ENCODE peak calls at places on chromosomes 3 and 15, in nine cellular contexts. I is fibroblast of lung; C is OCI-LY7; P is CD4-positive, alpha-beta memory T cell; M is uterus; N is heart right ventricle; G is A549; D is GM12878; Z is Peyer's patch. Q is an unnamed sample.
A peak's percentile ranks its signal among the peaks of the same experiment; 100 is the strongest.

GRCh38 chr15:68241088-68241935 is 11.8 kb upstream of the CLN6 start:
- DNase-seq in M (no peak), Z (no peak), P (no peak), G (no peak), N (no peak), D (no peak), I (peak; percentile 15), C (no peak), Q (no peak)

GRCh38 chr3:58607816-58608215 is 30.6 kb upstream of the FAM107A start:
- DNase-seq in M (no peak), Z (no peak), N (no peak), D (peak; percentile 26), C (no peak), I (peak; percentile 65), G (no peak), P (no peak), Q (no peak)

GRCh38 chr3:42189746-42190145 is 76.2 kb downstream of the CCK start:
- DNase-seq in N (no peak), C (no peak), G (no peak), P (no peak), Z (peak; percentile 10), I (no peak), M (no peak), D (no peak), Q (no peak)

GRCh38 chr3:44996556-44996969 is 20.5 kb downstream of the EXOSC7 start:
- DNase-seq in P (no peak), Z (no peak), M (no peak), G (no peak), D (no peak), N (no peak), I (no peak), C (no peak), Q (no peak)

GRCh38 chr3:179603831-179604230 is 607 bp downstream of the MRPL47 start:
- DNase-seq in G (no peak), D (no peak), I (peak; percentile 8), Z (no peak), N (no peak), C (no peak), M (no peak), P (no peak), Q (no peak)

GRCh38 chr3:161991901-161992300 is 495.3 kb downstream of the OTOL1 start:
- DNase-seq in Z (no peak), C (no peak), M (no peak), D (no peak), G (no peak), N (no peak), I (no peak), P (no peak), Q (no peak)

GRCh38 chr3:31371464-31371863 is 161.3 kb upstream of the STT3B start:
- DNase-seq in Z (no peak), M (no peak), N (no peak), P (no peak), C (no peak), G (no peak), I (peak; percentile 21), D (no peak), Q (no peak)

GRCh38 chr15:26888761-26889160 is 21.9 kb downstream of the GABRA5 start:
- DNase-seq in N (no peak), Z (no peak), I (no peak), D (no peak), P (no peak), C (no peak), M (no peak), G (no peak), Q (no peak)

GRCh38 chr3:154191520-154191919 is 70.3 kb downstream of the ARHGEF26 start:
- DNase-seq in C (no peak), G (no peak), N (no peak), Z (no peak), I (no peak), P (no peak), D (no peak), M (no peak), Q (no peak)

GRCh38 chr15:78508272-78508671 is 895 bp downstream of the HYKK start:
- DNase-seq in P (no peak), Z (peak; percentile 61), G (no peak), C (no peak), M (no peak), N (no peak), I (no peak), D (no peak), Q (no peak)

GRCh38 chr3:72738752-72739520 is 109.3 kb downstream of the SHQ1 start:
- DNase-seq in P (peak; percentile 75), N (no peak), I (peak; percentile 24), G (peak; percentile 23), C (peak; percentile 57), Z (peak; percentile 73), D (no peak), M (no peak), Q (peak; percentile 92)

GRCh38 chr3:58022490-58022889 is 14.3 kb downstream of the FLNB start:
- DNase-seq in D (no peak), G (no peak), P (no peak), C (no peak), N (no peak), Z (no peak), I (peak; percentile 39), M (no peak), Q (no peak)

GRCh38 chr3:57066471-57066870 is 6.0 kb downstream of the SPATA12 start:
- DNase-seq in Z (no peak), D (no peak), P (no peak), I (peak; percentile 65), G (no peak), C (no peak), N (no peak), M (no peak), Q (no peak)

GRCh38 chr3:71536376-71536965 is 47.1 kb downstream of the FOXP1 start:
- DNase-seq in N (no peak), C (no peak), I (peak; percentile 94), P (no peak), D (no peak), Z (no peak), G (no peak), M (no peak), Q (no peak)

GRCh38 chr3:117139681-117140080 is 430.1 kb downstream of the TUSC7 start:
- DNase-seq in N (no peak), D (no peak), Z (no peak), C (no peak), P (no peak), I (no peak), G (no peak), M (no peak), Q (no peak)

GRCh38 chr3:192916455-192917257 is 1.0 kb downstream of the MB21D2 start:
- DNase-seq in C (no peak), Z (peak; percentile 73), G (peak; percentile 46), M (peak; percentile 61), I (peak; percentile 76), D (no peak), P (no peak), N (peak; percentile 75), Q (peak; percentile 65)

GRCh38 chr3:90261481-90262433 is 1154.3 kb downstream of the EPHA3 start:
- DNase-seq in D (no peak), I (no peak), Z (no peak), M (no peak), C (no peak), P (no peak), N (peak; percentile 29), G (no peak), Q (no peak)
- H3K9me3 ChIP-seq in D (no peaks in the 10 kb centered on the region), I (no peaks in the 10 kb centered on the region), Z (no peaks in the 10 kb centered on the region), M (no peaks in the 10 kb centered on the region), C (no peaks in the 10 kb centered on the region), P (no peaks in the 10 kb centered on the region), N (peaks cover 30% of the 10 kb centered on the region), G (no peaks in the 10 kb centered on the region), Q (peaks cover 48% of the 10 kb centered on the region)

GRCh38 chr15:41503669-41504010 is 10.0 kb downstream of the ITPKA start:
- DNase-seq in N (no peak), D (no peak), G (no peak), I (no peak), P (no peak), M (no peak), Z (no peak), C (no peak), Q (no peak)
- H3K4me3 ChIP-seq in N (no peak overlapping the region), D (no peak overlapping the region), G (no peak overlapping the region), I (no peak overlapping the region), P (no peak overlapping the region), M (no peak overlapping the region), Z (no peak overlapping the region), C (no peak overlapping the region), Q (no peak overlapping the region)

DNA sequence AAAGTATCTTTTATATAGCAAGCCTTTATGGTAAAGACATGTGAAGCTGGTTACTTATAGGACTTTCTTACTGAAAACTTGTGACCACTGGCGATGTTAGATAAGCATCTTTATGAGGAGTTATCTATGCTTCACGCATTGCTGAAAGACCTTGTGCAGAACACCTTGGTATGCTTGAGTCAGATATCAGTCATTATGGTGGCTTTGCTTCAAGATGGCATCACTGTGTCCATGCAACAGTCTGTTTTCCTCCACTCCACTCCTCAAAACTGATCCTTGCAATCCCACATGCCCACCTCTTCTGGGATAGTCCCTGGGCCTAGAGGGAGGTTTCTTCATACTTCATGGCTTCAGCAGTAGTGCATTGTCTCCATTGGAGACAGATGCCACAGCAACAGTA is 656.3 kb downstream of the ZNF385D start:
- DNase-seq in C (no peak), P (no peak), G (no peak), N (no peak), Z (no peak), D (no peak), I (no peak), M (no peak), Q (no peak)
- H3K9me3 ChIP-seq in C (no peaks in the 10 kb centered on the region), P (no peaks in the 10 kb centered on the region), G (no peaks in the 10 kb centered on the region), N (no peaks in the 10 kb centered on the region), Z (no peaks in the 10 kb centered on the region), D (no peaks in the 10 kb centered on the region), I (no peaks in the 10 kb centered on the region), M (no peaks in the 10 kb centered on the region), Q (peaks cover 5% of the 10 kb centered on the region)

GRCh38 chr3:176780766-176781165 is 416.5 kb downstream of the TBL1XR1 start:
- DNase-seq in P (no peak), Z (no peak), D (no peak), M (no peak), I (no peak), C (no peak), G (no peak), N (no peak), Q (no peak)

GRCh38 chr3:176789281-176789705 is 408.0 kb downstream of the TBL1XR1 start:
- DNase-seq in D (no peak), P (no peak), Z (no peak), I (peak; percentile 31), M (no peak), N (no peak), C (no peak), G (no peak), Q (no peak)

DNA sequence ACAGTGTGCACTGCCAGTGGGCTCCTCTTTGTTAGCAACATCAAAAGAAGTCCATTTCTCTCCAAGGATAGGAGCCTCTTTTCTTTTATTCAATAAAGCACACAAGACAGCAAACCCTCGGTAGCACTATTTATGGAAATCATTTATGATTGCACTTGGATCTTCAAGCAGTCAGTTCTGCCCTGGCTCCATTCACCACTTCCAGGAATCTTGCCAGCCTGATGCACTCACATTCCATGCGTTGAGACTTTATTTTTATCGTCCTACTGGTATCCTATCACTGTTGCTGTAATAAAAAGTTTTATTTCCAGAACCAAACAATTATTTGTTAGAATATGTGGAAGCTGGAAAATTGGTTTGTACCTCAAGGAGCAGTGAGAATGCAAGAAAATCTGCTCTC is 412.1 kb downstream of the TBL1XR1 start:
- DNase-seq in I (peak; percentile 42), N (peak; percentile 12), P (no peak), D (no peak), C (no peak), M (no peak), G (no peak), Z (no peak), Q (no peak)
- H3K4me3 ChIP-seq in I (no peak overlapping the region), N (no peak overlapping the region), P (no peak overlapping the region), D (no peak overlapping the region), C (no peak overlapping the region), M (no peak overlapping the region), G (no peak overlapping the region), Z (no peak overlapping the region), Q (no peak overlapping the region)